ENCODE peak calls at places on chromosomes 5 and 9, in six cellular contexts. U is T-cell; R is activated T-cell treated with anti-CD3 and anti-CD28 coated beads, Interleukin-2, amount 50 U/mL, for 4 hours; P is CD4-positive, alpha-beta T cell; A is A549; N is heart right ventricle. T is an unnamed sample.

GRCh38 chr5:94276056-94276455 is 342.3 kb downstream of the KIAA0825 start:
- ATAC-seq in U (no peak), R (no peak), P (no peak), A (no peak), N (no peak), T (no peak)

GRCh38 chr9:98429613-98430012 is 174.2 kb upstream of the TBC1D2 start:
- ATAC-seq in U (no peak), R (no peak), P (no peak), A (no peak), N (no peak), T (no peak)

GRCh38 chr9:6785682-6786081 is 27.9 kb downstream of the KDM4C start:
- ATAC-seq in U (no peak), R (no peak), P (no peak), A (no peak), N (no peak), T (no peak)

GRCh38 chr9:79189511-79189924 is 382.2 kb upstream of the TLE4 start:
- ATAC-seq in U (no peak), R (no peak), P (no peak), A (peak; percentile 86), N (no peak), T (no peak)

GRCh38 chr5:141557681-141558136 is 61.1 kb downstream of the DIAPH1 start:
- ATAC-seq in U (peak; percentile 75), R (peak; percentile 83), P (peak; percentile 88), A (peak; percentile 91), N (peak; percentile 90), T (peak; percentile 90)

GRCh38 chr5:138438003-138438723 is 694 bp upstream of the REEP2 start:
- ATAC-seq in U (no peak), R (no peak), P (no peak), A (peak; percentile 5), N (no peak), T (no peak)

GRCh38 chr9:7490317-7491108 is 309.1 kb downstream of the DMAC1 start:
- ATAC-seq in U (no peak), R (no peak), P (no peak), A (no peak), N (no peak), T (no peak)

GRCh38 chr9:97479496-97480159 is 21.8 kb upstream of the TMOD1 start:
- ATAC-seq in U (no peak), R (no peak), P (no peak), A (no peak), N (no peak), T (no peak)

GRCh38 chr5:158880514-158881001 is 219.2 kb downstream of the EBF1 start:
- ATAC-seq in U (no peak), R (no peak), P (no peak), A (no peak), N (no peak), T (no peak)

GRCh38 chr9:89418112-89418872 is 79.6 kb downstream of the SEMA4D start:
- ATAC-seq in U (no peak), R (no peak), P (peak; percentile 24), A (no peak), N (no peak), T (no peak)

T was measured in gastroesophageal sphincter.